ENCODE peak calls at places on chromosomes 16 and 17, in four cellular contexts. F, I, Y and Z are unnamed samples. For H3K4me1, the result is how much of the 10 kb centered on the place peaks cover.

GRCh38 chr16:66899945-66900688 is 18.6 kb downstream of the CDH16 start:
- DNase-seq in Y (peak), I (peak), F (no peak), Z (peak)

GRCh38 chr16:84685210-84685609 is 14.6 kb upstream of the USP10 start:
- DNase-seq in Y (no peak), F (no peak), I (no peak), Z (no peak)

GRCh38 chr17:68061512-68062313 is 26.2 kb downstream of the KPNA2 start:
- DNase-seq in Y (no peak), I (peak), F (no peak), Z (no peak)

GRCh38 chr17:7912927-7913524 is 3.1 kb downstream of the RNF227 start:
- DNase-seq in Y (peak), I (peak), F (peak), Z (peak)

GRCh38 chr17:17780941-17781590 is 55.7 kb downstream of the SREBF1 start:
- DNase-seq in I (peak), F (no peak), Y (peak), Z (peak)

GRCh38 chr17:2703606-2704005 is 8.0 kb downstream of the CLUH start:
- DNase-seq in Y (no peak), F (no peak), I (no peak), Z (no peak)

GRCh38 chr17:17391575-17392370 is 85.0 kb upstream of the MED9 start:
- DNase-seq in Y (peak), F (peak), I (no peak), Z (peak)

GRCh38 chr16:1615761-1616160 is 3.6 kb downstream of the CRAMP1 start:
- DNase-seq in F (no peak), I (peak), Y (peak), Z (no peak)

GRCh38 chr17:64984181-64984580 is 64.9 kb upstream of the LRRC37A3 start:
- DNase-seq in I (no peak), F (no peak), Y (no peak), Z (no peak)

GRCh38 chr17:12545877-12546513 is 119.7 kb upstream of the MYOCD start:
- DNase-seq in F (peak), I (peak), Y (peak), Z (peak)

GRCh38 chr17:45325810-45326209 is 9.0 kb upstream of the MAP3K14 start:
- DNase-seq in F (no peak), I (no peak), Y (no peak), Z (no peak)

GRCh38 chr17:34703533-34703932 is 124.2 kb downstream of the TMEM132E start:
- DNase-seq in F (peak), Y (peak), I (peak), Z (peak)

GRCh38 chr16:4021070-4021779 is 95.0 kb downstream of the ADCY9 start:
- DNase-seq in F (no peak), Y (no peak), I (no peak), Z (no peak)

GRCh38 chr16:23947838-23948237 is 112.1 kb downstream of the PRKCB start:
- DNase-seq in Y (no peak), F (no peak), I (no peak), Z (no peak)

GRCh38 chr17:59327891-59328290 is 3.6 kb upstream of the YPEL2 start:
- DNase-seq in I (no peak), F (no peak), Y (peak), Z (no peak)

GRCh38 chr16:53358884-53359283 is 75.4 kb upstream of the RBL2 start:
- DNase-seq in F (no peak), I (no peak), Y (no peak), Z (no peak)

GRCh38 chr17:77212081-77212832 is 71.5 kb downstream of the SEC14L1 start:
- DNase-seq in I (no peak), F (peak), Y (no peak), Z (no peak)

GRCh38 chr17:31631759-31632158 is 227.3 kb downstream of the COPRS start:
- DNase-seq in I (no peak), Y (no peak), F (no peak), Z (no peak)

GRCh38 chr17:13919818-13920217 is 149.5 kb upstream of the COX10 start:
- DNase-seq in I (no peak), F (no peak), Y (peak), Z (no peak)

GRCh38 chr17:45742251-45742650 is 41.9 kb upstream of the CRHR1 start:
- DNase-seq in F (no peak), Y (no peak), I (no peak), Z (no peak)

GRCh38 chr17:47694818-47695663 is 1.1 kb downstream of the TBKBP1 start:
- DNase-seq in Y (peak), F (no peak), I (peak), Z (peak)

GRCh38 chr17:10114931-10115535 is 83.4 kb downstream of the GAS7 start:
- DNase-seq in I (peak), F (no peak), Y (peak), Z (peak)

GRCh38 chr17:75996665-75997590 is 3.7 kb upstream of the CDK3 start:
- DNase-seq in F (no peak), Y (peak), I (peak), Z (peak)

GRCh38 chr16:30186782-30187555 is 3.6 kb downstream of the CORO1A start:
- DNase-seq in F (peak), I (no peak), Y (no peak), Z (no peak)

GRCh38 chr16:23595951-23596720 is at the start of gene NDUFAB1:
- DNase-seq in Y (peak), I (peak), F (peak), Z (peak)

GRCh38 chr17:78645421-78646295 is 68.5 kb upstream of the DNAH17 start:
- DNase-seq in I (peak), F (peak), Y (no peak), Z (no peak)

GRCh38 chr16:72240949-72241348 is 69.0 kb upstream of the PMFBP1 start:
- DNase-seq in Y (no peak), I (no peak), F (no peak), Z (no peak)

GRCh38 chr16:24534634-24535033 is 4.7 kb upstream of the RBBP6 start:
- DNase-seq in Y (peak), F (no peak), I (no peak), Z (peak)

GRCh38 chr17:41340934-41341861 is 9.4 kb downstream of the KRT33A start:
- DNase-seq in F (peak), I (no peak), Y (no peak), Z (no peak)

DNA sequence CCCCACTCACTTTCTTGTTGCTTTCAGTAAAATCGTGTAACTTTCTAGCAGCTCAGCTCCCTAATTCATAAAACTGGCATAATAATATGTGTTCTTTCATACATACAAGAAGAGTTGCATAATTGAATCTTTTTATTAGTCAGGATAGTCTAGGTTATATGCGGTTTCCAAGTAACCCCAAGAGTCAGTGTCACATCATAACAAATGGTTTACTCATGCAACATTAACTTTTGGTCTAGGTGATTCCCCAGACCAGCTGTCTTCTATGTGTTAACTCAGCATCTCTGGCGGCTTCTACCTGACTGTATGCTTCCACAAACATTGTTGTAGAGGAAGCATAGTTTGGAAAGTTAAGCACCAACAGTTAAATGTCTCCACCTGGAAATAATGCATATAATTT is 1000.4 kb downstream of the CDH11 start:
- DNase-seq in F (no peak), I (peak), Y (peak), Z (peak)
- H3K27ac ChIP-seq in F (no peak), I (no peak), Y (no peak), Z (no peak)

DNA sequence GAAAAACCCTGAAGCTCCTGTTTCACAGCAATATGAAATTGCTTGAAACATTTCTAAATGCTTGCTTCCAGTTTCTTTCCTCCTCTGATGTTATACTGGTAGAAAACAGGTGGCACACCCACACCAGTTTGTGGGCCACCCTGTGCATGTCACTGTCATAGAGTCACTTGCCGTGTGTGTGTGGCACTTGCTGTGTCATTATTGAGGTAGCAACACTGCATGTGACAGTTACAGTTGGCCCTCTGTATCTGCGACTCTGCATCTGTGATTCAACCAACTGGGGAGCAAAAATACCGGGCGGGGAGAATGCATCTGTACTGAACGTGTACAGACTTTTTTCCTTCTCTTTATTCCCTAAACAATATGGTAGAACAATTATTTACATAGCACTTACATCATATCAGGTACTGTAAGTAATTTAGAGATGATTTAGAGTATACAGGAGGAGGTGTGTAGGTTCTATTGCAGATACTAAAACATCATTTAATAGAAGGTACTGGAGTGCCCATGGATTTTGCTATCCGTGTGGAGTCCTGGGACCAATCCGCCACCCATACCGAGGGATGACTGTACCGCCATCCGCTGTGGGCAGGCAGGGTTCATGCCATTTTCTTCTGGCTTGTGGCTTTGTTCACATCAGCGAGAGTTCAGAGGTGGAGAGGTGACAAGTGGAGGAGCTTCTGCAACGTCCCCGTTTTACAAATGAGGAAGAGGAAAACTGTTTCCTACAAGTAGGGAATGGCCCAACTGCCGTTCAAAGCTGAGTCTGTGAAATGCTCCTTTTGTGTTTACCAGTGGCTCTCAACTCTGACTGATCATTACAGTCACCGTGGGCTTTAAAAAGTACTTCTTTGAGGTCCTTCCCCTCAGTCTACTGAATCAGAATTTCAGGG is 373.7 kb downstream of the SNX29 start:
- DNase-seq in Y (no peak), I (no peak), F (no peak), Z (no peak)
- H3K4me1 ChIP-seq in Y (under half), I (under half), F (under half), Z (under half)

GRCh38 chr16:55992551-55992950 is 117.4 kb upstream of the CES5A start:
- DNase-seq in F (no peak), I (no peak), Y (no peak), Z (no peak)

GRCh38 chr16:55993088-55993487 is 117.9 kb upstream of the CES5A start:
- DNase-seq in I (no peak), Y (no peak), F (no peak), Z (no peak)

GRCh38 chr16:55991843-55992242 is 116.7 kb upstream of the CES5A start:
- DNase-seq in F (no peak), Y (no peak), I (no peak), Z (no peak)

GRCh38 chr16:55988013-55988412 is 112.8 kb upstream of the CES5A start:
- DNase-seq in F (no peak), I (no peak), Y (no peak), Z (no peak)

GRCh38 chr16:55989569-55989907 is 114.4 kb upstream of the CES5A start:
- DNase-seq in F (no peak), Y (no peak), I (no peak), Z (no peak)
- H3K9ac ChIP-seq in F (no peak), Y (no peak), I (no peak), Z (no peak)

DNA sequence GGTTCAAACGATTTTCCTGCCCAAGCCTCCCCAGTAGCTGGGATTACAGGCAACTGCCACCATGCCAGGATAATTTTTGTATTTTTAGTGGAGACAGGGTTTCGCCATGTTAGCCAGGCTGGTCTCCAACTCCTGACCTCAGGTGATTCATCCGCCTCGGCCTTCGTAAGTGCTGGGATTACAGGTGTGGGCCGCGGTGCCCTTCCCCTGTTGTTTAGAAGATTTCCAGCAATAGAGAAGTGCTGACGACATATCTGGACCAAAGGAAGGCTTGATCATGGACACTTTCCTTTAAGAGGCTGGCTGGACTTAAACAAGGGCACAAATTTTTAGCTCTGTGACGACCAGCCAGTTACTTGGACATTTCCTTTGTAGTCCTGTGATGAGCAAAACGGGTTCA is 1.3 kb upstream of the MT1M start:
- DNase-seq in I (no peak), F (no peak), Y (no peak), Z (no peak)
- H3K27ac ChIP-seq in I (no peak), F (no peak), Y (no peak), Z (no peak)

DNA sequence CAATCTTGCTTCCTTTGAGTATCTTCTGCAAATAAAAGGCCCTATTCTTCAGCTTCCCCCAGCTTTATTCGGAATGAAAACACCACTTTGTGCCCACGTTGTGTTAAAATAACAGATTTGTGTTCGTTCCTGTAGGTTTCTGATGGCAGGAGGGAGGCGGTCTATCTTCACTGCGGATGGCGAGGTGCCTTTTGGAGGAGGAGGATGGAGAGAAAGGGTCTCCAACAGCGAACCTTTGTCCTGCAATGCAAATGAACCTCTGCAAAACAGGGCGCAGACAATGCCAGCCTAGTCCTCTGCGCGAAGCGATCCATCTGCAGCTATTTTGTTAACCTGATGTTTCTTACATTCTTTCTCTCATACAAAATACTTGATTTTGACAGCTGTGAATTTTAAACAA is 279.2 kb upstream of the IRX5 start:
- DNase-seq in I (no peak), Y (no peak), F (no peak), Z (no peak)
- H3K4me1 ChIP-seq in I (under half), Y (under half), F (under half), Z (under half)

DNA sequence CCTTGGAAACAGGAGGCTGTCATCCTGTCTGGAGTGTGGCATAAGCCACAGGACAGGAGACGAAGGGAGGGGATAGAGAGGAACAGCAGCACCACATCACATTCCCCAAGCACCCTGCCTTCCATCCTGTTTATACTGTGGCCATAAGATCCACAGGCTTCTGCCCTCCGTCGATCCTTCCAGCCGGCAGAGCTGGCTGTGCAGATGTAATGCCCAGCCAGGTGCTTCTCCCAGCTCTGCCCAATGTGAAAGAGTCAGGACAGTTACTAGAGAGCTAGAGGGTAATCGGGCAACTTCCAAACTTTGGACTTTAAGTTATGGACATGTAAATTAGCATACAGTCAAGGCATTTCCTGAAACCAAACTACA is 368.4 kb downstream of the SOX9 start:
- DNase-seq in I (no peak), F (no peak), Y (no peak), Z (no peak)
- H3K9ac ChIP-seq in I (no peak), F (no peak), Y (no peak), Z (no peak)

GRCh38 chr17:62966426-62967110 is 533 bp downstream of the TANC2 start:
- DNase-seq in I (peak), F (no peak), Y (peak), Z (no peak)

GRCh38 chr17:62964506-62964905 is 1.5 kb upstream of the TANC2 start:
- DNase-seq in I (no peak), F (no peak), Y (no peak), Z (no peak)

GRCh38 chr17:62967111-62967449 is 1.0 kb downstream of the TANC2 start:
- DNase-seq in F (no peak), Y (no peak), I (no peak), Z (no peak)

GRCh38 chr17:62965649-62966425 is at the start of gene TANC2:
- DNase-seq in Y (peak), F (peak), I (peak), Z (peak)

GRCh38 chr17:62965149-62965648 is 836 bp upstream of the TANC2 start:
- DNase-seq in F (no peak), Y (peak), I (peak), Z (peak)
- H3K27ac ChIP-seq in F (no peak), Y (peak), I (peak), Z (peak)

GRCh38 chr17:81934098-81934757 is 2.9 kb downstream of the PYCR1 start:
- DNase-seq in Y (no peak), I (no peak), F (no peak), Z (no peak)

GRCh38 chr17:81935709-81936084 is 1.4 kb downstream of the PYCR1 start:
- DNase-seq in F (no peak), Y (no peak), I (no peak), Z (no peak)

GRCh38 chr17:81933178-81933699 is 3.9 kb downstream of the PYCR1 start:
- DNase-seq in F (no peak), I (no peak), Y (no peak), Z (no peak)

GRCh38 chr17:81932333-81932983 is 4.6 kb downstream of the PYCR1 start:
- DNase-seq in I (no peak), Y (no peak), F (no peak), Z (no peak)

GRCh38 chr17:81934850-81935708 is 2.0 kb downstream of the PYCR1 start:
- DNase-seq in F (no peak), I (no peak), Y (no peak), Z (no peak)
- H3K4me1 ChIP-seq in F (under half), I (under half), Y (under half), Z (under half)